ENCODE peak calls at places on chromosomes 3 and 15, in four cellular contexts. L is WTC11, G is activated T-cell treated with anti-CD3 and anti-CD28 coated beads for 1 hour, H is aorta. X is an unnamed sample.

GRCh38 chr3:100810671-100811070 is 101.4 kb downstream of the TFG start:
- DNase-seq in L (no peak), G (no peak), H (no peak), X (no peak)

GRCh38 chr15:82647835-82648256 is 683 bp upstream of the CPEB1 start:
- DNase-seq in L (peak), G (peak), H (no peak), X (peak)

GRCh38 chr3:42270561-42270960 is 4.6 kb upstream of the CCK start:
- DNase-seq in L (no peak), G (no peak), H (no peak), X (no peak)

GRCh38 chr3:51024121-51024520 is 349.4 kb downstream of the DOCK3 start:
- DNase-seq in L (no peak), G (no peak), H (no peak), X (no peak)

GRCh38 chr15:43241100-43241499 is 20.3 kb upstream of the EPB42 start:
- DNase-seq in L (no peak), G (no peak), H (peak), X (no peak)

GRCh38 chr15:80695099-80695910 is at the start of gene ABHD17C:
- DNase-seq in L (peak), G (no peak), H (peak), X (peak)

GRCh38 chr3:8386221-8386620 is 115.4 kb upstream of the LMCD1 start:
- DNase-seq in L (no peak), G (no peak), H (no peak), X (no peak)

GRCh38 chr3:10474847-10475246 is 30.5 kb downstream of the ATP2B2 start:
- DNase-seq in L (no peak), G (no peak), H (no peak), X (no peak)

GRCh38 chr3:169604568-169604967 is 58.9 kb downstream of the MECOM start:
- DNase-seq in L (no peak), G (no peak), H (no peak), X (no peak)

GRCh38 chr3:122101646-122102045 is 46.5 kb downstream of the CD86 start:
- DNase-seq in L (no peak), G (no peak), H (no peak), X (peak)

GRCh38 chr15:99181544-99181943 is 67.8 kb downstream of the TTC23 start:
- DNase-seq in L (no peak), G (no peak), H (peak), X (no peak)

GRCh38 chr3:135041586-135041985 is 246.5 kb downstream of the EPHB1 start:
- DNase-seq in L (no peak), G (no peak), H (no peak), X (no peak)

GRCh38 chr3:123587399-123587798 is 2.5 kb upstream of the HACD2 start:
- DNase-seq in L (no peak), G (no peak), H (no peak), X (no peak)

GRCh38 chr3:171851685-171852084 is 8.5 kb downstream of the TMEM212 start:
- DNase-seq in L (no peak), G (no peak), H (no peak), X (no peak)

GRCh38 chr3:152346058-152346457 is 77.3 kb downstream of the MBNL1 start:
- DNase-seq in L (no peak), G (no peak), H (no peak), X (no peak)

GRCh38 chr3:67640023-67640660 is 14.3 kb downstream of the SUCLG2 start:
- DNase-seq in L (no peak), G (no peak), H (no peak), X (no peak)

GRCh38 chr3:51198476-51198875 is 186.6 kb upstream of the MANF start:
- DNase-seq in L (no peak), G (no peak), H (no peak), X (no peak)

GRCh38 chr3:158749526-158749925 is 17.3 kb upstream of the RARRES1 start:
- DNase-seq in L (no peak), G (no peak), H (no peak), X (no peak)

GRCh38 chr3:63644212-63644777 is 8.2 kb upstream of the SNTN start:
- DNase-seq in L (peak), G (no peak), H (no peak), X (no peak)

GRCh38 chr3:11671648-11672100 is 28.0 kb upstream of the VGLL4 start:
- DNase-seq in L (no peak), G (no peak), H (no peak), X (no peak)

GRCh38 chr3:167187211-167187610 is 192.9 kb downstream of the ZBBX start:
- DNase-seq in L (no peak), G (no peak), H (no peak), X (no peak)

GRCh38 chr3:38985981-38986380 is 65.8 kb downstream of the SCN11A start:
- DNase-seq in L (no peak), G (no peak), H (peak), X (no peak)

GRCh38 chr3:70000563-70001081 is 1.1 kb downstream of the SAMMSON start:
- DNase-seq in L (no peak), G (no peak), H (no peak), X (no peak)

GRCh38 chr3:185200639-185201038 is 47.8 kb upstream of the C3orf70 start:
- DNase-seq in L (no peak), G (no peak), H (no peak), X (no peak)

GRCh38 chr3:126501054-126501453 is 16.5 kb downstream of the UROC1 start:
- DNase-seq in L (no peak), G (no peak), H (no peak), X (no peak)

GRCh38 chr15:67176195-67176971 is 78.1 kb downstream of the AAGAB start:
- DNase-seq in L (no peak), G (no peak), H (no peak), X (no peak)

GRCh38 chr3:45123030-45123429 is 23.1 kb downstream of the CDCP1 start:
- DNase-seq in L (no peak), G (no peak), H (no peak), X (no peak)

GRCh38 chr3:10531031-10531430 is 25.6 kb upstream of the ATP2B2 start:
- DNase-seq in L (no peak), G (no peak), H (no peak), X (peak)

GRCh38 chr15:28948036-28948435 is 62.3 kb downstream of the APBA2 start:
- DNase-seq in L (no peak), G (no peak), H (no peak), X (peak)

GRCh38 chr15:48654799-48655198 is 9.3 kb upstream of the FBN1 start:
- DNase-seq in L (no peak), G (no peak), H (no peak), X (no peak)

GRCh38 chr15:52292780-52293392 is 2.7 kb downstream of the MYO5C start:
- DNase-seq in L (no peak), G (no peak), H (no peak), X (no peak)

GRCh38 chr15:99504071-99504822 is 61.5 kb upstream of the MEF2A start:
- DNase-seq in L (no peak), G (no peak), H (no peak), X (no peak)

GRCh38 chr15:76185716-76186115 is 125.6 kb downstream of the ETFA start:
- DNase-seq in L (peak), G (no peak), H (no peak), X (no peak)

GRCh38 chr3:12687948-12688347 is 24.0 kb upstream of the RAF1 start:
- DNase-seq in L (no peak), G (no peak), H (no peak), X (no peak)

GRCh38 chr3:143831208-143831607 is 17.1 kb downstream of the SLC9A9 start:
- DNase-seq in L (no peak), G (no peak), H (no peak), X (no peak)

GRCh38 chr3:194705761-194706160 is 20.1 kb downstream of the FAM43A start:
- DNase-seq in L (no peak), G (no peak), H (no peak), X (no peak)

GRCh38 chr3:76321615-76322014 is 536.3 kb upstream of the ZNF717 start:
- DNase-seq in L (no peak), G (no peak), H (no peak), X (no peak)